ENCODE peak calls at places on chromosome 17, in ten cellular contexts. T, U, D, J, W, E, V, I, P and F are unnamed samples.

GRCh38 chr17:71709271-71709670 is 411.5 kb upstream of the SOX9 start:
- DNase-seq in T (peak; percentile 22), U (no peak), D (no peak), J (no peak), W (no peak), E (no peak), V (no peak), I (no peak), P (no peak), F (no peak)

GRCh38 chr17:67993998-67994361 is 2.3 kb downstream of the C17orf58 start:
- DNase-seq in T (peak; percentile 12), U (no peak), D (peak; percentile 57), J (no peak), W (peak; percentile 60), E (no peak), V (no peak), I (no peak), P (no peak), F (no peak)

GRCh38 chr17:77429985-77430752 is 289.4 kb downstream of the SEC14L1 start:
- DNase-seq in T (peak; percentile 99), U (peak; percentile 85), D (peak; percentile 84), J (peak; percentile 96), W (peak; percentile 92), E (peak; percentile 70), V (peak; percentile 86), I (peak; percentile 80), P (peak; percentile 91), F (peak; percentile 88)

GRCh38 chr17:28018439-28019070 is 23.9 kb upstream of the NLK start:
- DNase-seq in T (peak; percentile 33), U (no peak), D (no peak), J (peak; percentile 73), W (no peak), E (no peak), V (no peak), I (peak; percentile 23), P (no peak), F (no peak)

GRCh38 chr17:46940692-46941404 is 17.9 kb downstream of the GOSR2 start:
- DNase-seq in T (peak; percentile 60), U (peak; percentile 79), D (peak; percentile 97), J (peak; percentile 88), W (peak; percentile 78), E (peak; percentile 31), V (peak; percentile 82), I (peak; percentile 87), P (peak; percentile 72), F (peak; percentile 65)

GRCh38 chr17:56213031-56213430 is 59.8 kb downstream of the ANKFN1 start:
- DNase-seq in T (peak; percentile 10), U (no peak), D (no peak), J (no peak), W (no peak), E (no peak), V (no peak), I (no peak), P (no peak), F (no peak)

GRCh38 chr17:68943123-68943811 is 11.9 kb downstream of the ABCA8 start:
- DNase-seq in T (no peak), U (no peak), D (no peak), J (no peak), W (no peak), E (no peak), V (no peak), I (no peak), P (no peak), F (no peak)

GRCh38 chr17:48998557-48999440 is 1.6 kb downstream of the IGF2BP1 start:
- DNase-seq in T (peak; percentile 59), U (no peak), D (no peak), J (no peak), W (peak; percentile 57), E (no peak), V (no peak), I (no peak), P (no peak), F (no peak)

GRCh38 chr17:70084476-70084875 is 9.5 kb downstream of the KCNJ16 start:
- DNase-seq in T (peak; percentile 29), U (no peak), D (no peak), J (no peak), W (no peak), E (no peak), V (no peak), I (no peak), P (no peak), F (no peak)

GRCh38 chr17:51818777-51819176 is 339.7 kb downstream of the CA10 start:
- DNase-seq in T (no peak), U (no peak), D (no peak), J (no peak), W (no peak), E (no peak), V (no peak), I (no peak), P (no peak), F (no peak)

GRCh38 chr17:27433521-27433920 is 22.7 kb upstream of the KSR1 start:
- DNase-seq in T (no peak), U (no peak), D (no peak), J (no peak), W (no peak), E (no peak), V (no peak), I (no peak), P (no peak), F (no peak)

DNA sequence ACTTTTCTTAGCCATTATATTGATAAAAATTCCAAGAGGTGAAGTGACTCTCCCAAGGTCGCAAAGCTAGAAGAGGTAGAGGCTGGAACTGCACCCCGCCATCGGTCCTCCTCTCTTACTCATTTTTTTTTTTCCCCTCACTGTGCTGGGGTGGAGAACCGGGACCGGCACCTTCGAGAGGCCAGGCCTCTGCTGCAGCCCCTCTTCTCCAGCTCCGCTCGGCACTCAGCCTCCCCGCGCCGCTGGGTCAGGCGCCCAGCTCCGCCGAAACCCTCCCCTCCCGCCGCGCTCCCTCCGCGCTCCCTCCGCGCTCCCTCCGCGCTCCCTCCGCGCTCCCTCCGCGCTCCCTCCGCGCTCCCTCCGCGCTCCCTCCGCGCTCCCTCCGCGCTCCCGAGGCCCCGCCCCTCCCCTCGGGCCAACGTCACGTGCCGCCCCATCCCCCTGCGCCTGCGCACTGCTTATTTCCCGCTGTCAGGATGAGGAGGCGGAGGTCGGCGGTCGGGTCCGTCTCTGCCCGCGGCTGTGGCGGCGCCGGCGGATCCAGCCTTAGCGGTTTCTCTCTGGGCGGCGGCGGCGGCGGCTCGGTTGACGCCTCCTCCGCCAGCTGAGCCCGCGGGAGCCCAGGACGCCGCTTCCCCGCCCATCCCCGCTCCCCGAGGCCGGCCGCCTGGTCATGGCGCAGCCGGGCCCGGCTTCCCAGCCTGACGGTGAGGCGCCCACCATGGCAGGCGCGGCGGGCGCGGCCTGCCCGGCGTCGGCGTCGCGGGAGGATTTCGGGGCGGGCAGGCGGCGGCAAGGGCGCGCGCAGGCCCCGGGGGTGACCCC is at the start of gene RABEP1:
- DNase-seq in T (peak; percentile 88), U (peak; percentile 93), D (peak; percentile 69), J (peak; percentile 93), W (peak; percentile 86), E (peak; percentile 85), V (peak; percentile 94), I (peak; percentile 93), P (peak; percentile 95), F (peak; percentile 97)
- TF ChIP-seq POLR2A in T (peak; percentile 83), U (no peak), D (peak; percentile 77), J (peak; percentile 73), W (peak; percentile 82), E (peak; percentile 97), V (peak; percentile 85), I (peak; percentile 69), P (peak; percentile 82), F (peak; percentile 89)

DNA sequence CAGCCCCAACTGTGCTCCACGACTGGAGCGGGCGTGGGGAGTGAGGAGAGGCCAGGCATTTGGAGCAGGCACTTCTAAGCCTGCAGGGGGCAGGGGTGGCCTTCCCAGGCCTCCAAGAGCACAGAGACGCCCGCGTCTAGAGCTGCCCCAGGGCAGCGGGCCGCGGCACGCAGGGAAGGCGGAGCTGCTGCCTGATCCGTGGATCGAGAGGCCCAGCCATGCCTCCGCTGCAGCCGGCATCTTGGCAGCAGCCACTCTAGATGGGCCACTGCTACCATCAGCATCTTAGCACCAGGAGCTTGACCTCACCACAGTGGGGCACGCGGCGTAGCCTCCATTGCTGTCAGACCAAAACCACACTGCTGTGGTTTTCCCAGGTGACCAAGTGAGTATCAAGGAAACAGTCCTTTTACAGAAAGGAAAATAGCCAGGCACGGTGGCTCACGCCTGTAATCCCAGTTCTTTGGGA is 20.4 kb upstream of the WDR45B start:
- DNase-seq in T (peak; percentile 44), U (peak; percentile 83), D (peak; percentile 84), J (no peak), W (no peak), E (no peak), V (peak; percentile 78), I (peak; percentile 86), P (peak; percentile 79), F (peak; percentile 78)
- TF ChIP-seq CTCF in T (peak; percentile 52), U (peak; percentile 75), D (peak; percentile 89), J (peak; percentile 49), W (peak; percentile 58), E (peak; percentile 56), V (peak; percentile 77), I (peak; percentile 53), P (peak; percentile 75), F (peak; percentile 88)

GRCh38 chr17:4948166-4948996 is at the start of gene PFN1:
- DNase-seq in T (peak; percentile 91), U (peak; percentile 92), D (peak; percentile 98), J (peak; percentile 94), W (peak; percentile 81), E (peak; percentile 86), V (peak; percentile 93), I (peak; percentile 94), P (peak; percentile 94), F (peak; percentile 91)
- TF ChIP-seq POLR2A in T (peak; percentile 92), U (no peak), D (peak; percentile 94), J (peak; percentile 87), W (peak; percentile 95), E (peak; percentile 96), V (peak; percentile 97), I (peak; percentile 83), P (peak; percentile 97), F (peak; percentile 97)

GRCh38 chr17:22518185-22518584 is 825.9 kb downstream of the KCNJ18 start:
- DNase-seq in T (no peak), U (no peak), D (no peak), J (no peak), W (no peak), E (no peak), V (no peak), I (no peak), P (no peak), F (no peak)
- TF ChIP-seq CTCF in T (no peak), U (no peak), D (peak; percentile 1), J (no peak), W (no peak), E (no peak), V (no peak), I (no peak), P (no peak), F (no peak)